ENCODE peak calls at places on chromosome 19, in four cellular contexts. One of them, this sample, is unnamed.

GRCh38 chr19:13849277-13849676 is 27.7 kb upstream of the NANOS3 start:
- DNase-seq in tibial nerve: no peak
- DNase-seq in sigmoid colon: no peak
- DNase-seq in ovary: peak; percentile 57
- DNase-seq in this sample: no peak

GRCh38 chr19:44874317-44874716 is 16.7 kb upstream of the TOMM40 start:
- DNase-seq in tibial nerve: no peak
- DNase-seq in sigmoid colon: no peak
- DNase-seq in ovary: no peak
- DNase-seq in this sample: no peak

GRCh38 chr19:13804830-13805683 is 9.8 kb downstream of the ZSWIM4 start:
- DNase-seq in tibial nerve: no peak
- DNase-seq in sigmoid colon: peak; percentile 79
- DNase-seq in ovary: no peak
- DNase-seq in this sample: no peak

GRCh38 chr19:4660993-4661392 is 9.1 kb downstream of the MYDGF start:
- DNase-seq in tibial nerve: no peak
- DNase-seq in sigmoid colon: no peak
- DNase-seq in ovary: no peak
- DNase-seq in this sample: no peak

GRCh38 chr19:42531313-42531712 is 3.0 kb upstream of the CEACAM1 start:
- DNase-seq in tibial nerve: no peak
- DNase-seq in sigmoid colon: peak; percentile 30
- DNase-seq in ovary: no peak
- DNase-seq in this sample: no peak

GRCh38 chr19:45440873-45441654 is 17.3 kb upstream of the ERCC1 start:
- DNase-seq in tibial nerve: no peak
- DNase-seq in sigmoid colon: no peak
- DNase-seq in ovary: no peak
- DNase-seq in this sample: no peak

GRCh38 chr19:518292-519231 is 11.3 kb downstream of the TPGS1 start:
- DNase-seq in tibial nerve: no peak
- DNase-seq in sigmoid colon: peak; percentile 71
- DNase-seq in ovary: peak; percentile 60
- DNase-seq in this sample: peak; percentile 88

GRCh38 chr19:40433391-40434216 is 7.8 kb upstream of the SERTAD1 start:
- DNase-seq in tibial nerve: peak; percentile 78
- DNase-seq in sigmoid colon: peak; percentile 97
- DNase-seq in ovary: peak; percentile 90
- DNase-seq in this sample: peak; percentile 94

GRCh38 chr19:28598861-28599260 is 614.1 kb downstream of the UQCRFS1 start:
- DNase-seq in tibial nerve: no peak
- DNase-seq in sigmoid colon: no peak
- DNase-seq in ovary: no peak
- DNase-seq in this sample: no peak

GRCh38 chr19:47226426-47227346 is 4.3 kb downstream of the BBC3 start:
- DNase-seq in tibial nerve: peak; percentile 72
- DNase-seq in sigmoid colon: peak; percentile 94
- DNase-seq in ovary: peak; percentile 72
- DNase-seq in this sample: peak; percentile 88

GRCh38 chr19:47471733-47472457 is at the start of gene SLC8A2:
- DNase-seq in tibial nerve: no peak
- DNase-seq in sigmoid colon: peak; percentile 93
- DNase-seq in ovary: peak; percentile 62
- DNase-seq in this sample: peak; percentile 37

GRCh38 chr19:35031072-35031881 is 1.0 kb downstream of the SCN1B start:
- DNase-seq in tibial nerve: no peak
- DNase-seq in sigmoid colon: no peak
- DNase-seq in ovary: no peak
- DNase-seq in this sample: no peak

GRCh38 chr19:6423499-6424189 is 967 bp downstream of the KHSRP start:
- DNase-seq in tibial nerve: no peak
- DNase-seq in sigmoid colon: peak; percentile 67
- DNase-seq in ovary: peak; percentile 38
- DNase-seq in this sample: no peak

GRCh38 chr19:5698635-5699422 is 8.7 kb downstream of the RPL36 start:
- DNase-seq in tibial nerve: no peak
- DNase-seq in sigmoid colon: peak; percentile 62
- DNase-seq in ovary: no peak
- DNase-seq in this sample: no peak

GRCh38 chr19:19315444-19315843 is 4.9 kb downstream of the SUGP1 start:
- DNase-seq in tibial nerve: no peak
- DNase-seq in sigmoid colon: no peak
- DNase-seq in ovary: no peak
- DNase-seq in this sample: no peak

GRCh38 chr19:50551034-50551712 is 17.1 kb downstream of the LRRC4B start:
- DNase-seq in tibial nerve: no peak
- DNase-seq in sigmoid colon: no peak
- DNase-seq in ovary: no peak
- DNase-seq in this sample: no peak

GRCh38 chr19:13984875-13985741 is 21.0 kb downstream of the RFX1 start:
- DNase-seq in tibial nerve: no peak
- DNase-seq in sigmoid colon: no peak
- DNase-seq in ovary: no peak
- DNase-seq in this sample: no peak

GRCh38 chr19:30651691-30652090 is 279.5 kb downstream of the ZNF536 start:
- DNase-seq in tibial nerve: no peak
- DNase-seq in sigmoid colon: no peak
- DNase-seq in ovary: no peak
- DNase-seq in this sample: no peak
- H3K4me1 ChIP-seq in tibial nerve: no peaks in the 10 kb centered on the region
- H3K4me1 ChIP-seq in sigmoid colon: no peaks in the 10 kb centered on the region
- H3K4me1 ChIP-seq in ovary: no peaks in the 10 kb centered on the region
- H3K4me1 ChIP-seq in this sample: no peaks in the 10 kb centered on the region

DNA sequence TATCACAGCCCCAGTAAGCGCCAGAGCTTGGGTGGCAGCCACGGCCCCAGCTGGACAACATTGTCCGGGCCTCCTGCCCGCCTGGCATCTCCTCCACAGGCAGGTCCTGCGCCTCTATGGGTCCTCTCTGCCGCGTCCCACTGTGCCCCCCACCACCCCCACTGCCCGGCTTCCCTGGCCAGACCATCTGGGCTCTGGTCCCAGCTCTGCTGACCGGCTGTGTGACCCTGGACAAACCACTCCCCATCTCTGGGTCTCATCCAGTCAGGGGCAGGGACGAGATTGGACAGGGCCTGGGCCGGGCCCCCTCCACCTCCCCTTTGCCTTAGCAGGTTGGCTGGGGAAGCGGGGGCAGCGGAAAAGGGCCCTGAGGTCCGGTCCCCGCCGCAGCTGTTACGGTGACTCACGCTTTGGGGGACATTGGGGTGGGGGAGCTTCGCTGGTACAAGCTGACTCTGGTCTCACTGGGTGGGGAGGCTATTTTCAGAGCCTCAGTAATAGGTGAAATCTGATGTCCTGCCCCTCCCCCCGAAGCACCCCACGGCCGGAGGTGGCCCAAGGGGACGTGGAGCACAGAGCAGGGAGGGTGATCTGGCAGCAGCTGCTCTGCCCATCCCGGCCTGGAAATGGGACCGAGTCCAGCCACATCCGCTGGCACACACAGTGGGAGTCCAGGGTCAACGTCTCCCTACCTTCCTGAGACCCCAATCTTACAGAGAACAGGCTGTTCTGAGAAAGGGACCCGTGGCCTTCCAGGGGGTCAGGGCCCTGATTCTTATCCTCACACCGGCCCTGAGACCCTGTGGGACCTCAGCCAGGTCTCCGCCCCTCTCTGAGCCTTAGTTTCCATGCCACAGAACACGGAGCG is 9.1 kb downstream of the NFIC start:
- DNase-seq in tibial nerve: peak; percentile 87
- DNase-seq in sigmoid colon: peak; percentile 96
- DNase-seq in ovary: peak; percentile 90
- DNase-seq in this sample: peak; percentile 70
- TF ChIP-seq EP300 in tibial nerve: peak; percentile 91
- TF ChIP-seq EP300 in sigmoid colon: no peak
- TF ChIP-seq EP300 in ovary: peak; percentile 6
- TF ChIP-seq EP300 in this sample: peak; percentile 75

GRCh38 chr19:8577741-8578140 is 499 bp upstream of the MYO1F start:
- DNase-seq in tibial nerve: no peak
- DNase-seq in sigmoid colon: no peak
- DNase-seq in ovary: no peak
- DNase-seq in this sample: no peak
- H3K4me1 ChIP-seq in tibial nerve: peaks cover 25% of the 10 kb centered on the region
- H3K4me1 ChIP-seq in sigmoid colon: no peaks in the 10 kb centered on the region
- H3K4me1 ChIP-seq in ovary: no peaks in the 10 kb centered on the region
- H3K4me1 ChIP-seq in this sample: peaks cover 54% of the 10 kb centered on the region

GRCh38 chr19:54905411-54905810 is 537 bp upstream of the NCR1 start:
- DNase-seq in tibial nerve: no peak
- DNase-seq in sigmoid colon: no peak
- DNase-seq in ovary: no peak
- DNase-seq in this sample: no peak
- TF ChIP-seq EP300 in tibial nerve: no peak
- TF ChIP-seq EP300 in sigmoid colon: no peak
- TF ChIP-seq EP300 in ovary: no peak
- TF ChIP-seq EP300 in this sample: no peak

This sample was measured in upper lobe of left lung.